ENCODE peak calls at places on chromosomes 4 and X, in ten cellular contexts. C, R, M, U, A, Y, F, W, E and X are unnamed samples.

GRCh38 chr4:6205584-6205965 is 5.2 kb upstream of the JAKMIP1 start:
- DNase-seq in R (no peak), F (no peak), U (no peak), C (no peak), Y (no peak), A (no peak), W (no peak), M (peak), E (no peak), X (peak)

GRCh38 chrX:37959212-37960021 is 46.9 kb upstream of the SYTL5 start:
- DNase-seq in Y (no peak), R (no peak), A (no peak), E (no peak), F (no peak), U (no peak), M (no peak), W (peak), C (no peak), X (no peak)

GRCh38 chr4:185713731-185714130 is 98.3 kb downstream of the SORBS2 start:
- DNase-seq in M (no peak), Y (no peak), F (no peak), A (no peak), U (no peak), C (no peak), E (peak), W (peak), R (no peak), X (no peak)

GRCh38 chrX:134761788-134762187 is 103.5 kb upstream of the PLAC1 start:
- DNase-seq in C (no peak), E (no peak), U (no peak), F (no peak), Y (no peak), A (no peak), M (no peak), R (no peak), W (no peak), X (no peak)

GRCh38 chrX:108437789-108438623 is at the start of gene COL4A6:
- DNase-seq in Y (no peak), E (peak), R (no peak), A (no peak), M (no peak), C (peak), F (peak), U (peak), W (peak), X (no peak)

GRCh38 chrX:24207826-24208225 is 58.3 kb downstream of the ZFX start:
- DNase-seq in A (no peak), M (no peak), C (no peak), W (no peak), F (no peak), E (peak), U (no peak), R (no peak), Y (no peak), X (no peak)

GRCh38 chrX:88613338-88613737 is 133.7 kb upstream of the CPXCR1 start:
- DNase-seq in F (peak), Y (no peak), A (no peak), U (no peak), M (no peak), E (peak), R (no peak), W (peak), C (peak), X (no peak)

GRCh38 chrX:71911023-71911730 is 532 bp downstream of the NHSL2 start:
- DNase-seq in U (peak), R (no peak), E (no peak), A (peak), Y (no peak), C (no peak), F (peak), M (no peak), W (no peak), X (no peak)

GRCh38 chr4:153151535-153152452 is 52.4 kb upstream of the TRIM2 start:
- DNase-seq in U (peak), A (no peak), E (peak), F (peak), M (no peak), R (no peak), C (peak), W (peak), Y (peak), X (no peak)

GRCh38 chrX:152025656-152026440 is 51.4 kb upstream of the GABRE start:
- DNase-seq in W (no peak), Y (no peak), U (no peak), R (no peak), F (no peak), A (no peak), C (no peak), M (no peak), E (no peak), X (no peak)

GRCh38 chr4:165355900-165356300 is 22.9 kb upstream of the CPE start:
- DNase-seq in A (no peak), Y (no peak), F (peak), E (peak), W (peak), U (peak), R (no peak), C (peak), M (peak), X (no peak)

DNA sequence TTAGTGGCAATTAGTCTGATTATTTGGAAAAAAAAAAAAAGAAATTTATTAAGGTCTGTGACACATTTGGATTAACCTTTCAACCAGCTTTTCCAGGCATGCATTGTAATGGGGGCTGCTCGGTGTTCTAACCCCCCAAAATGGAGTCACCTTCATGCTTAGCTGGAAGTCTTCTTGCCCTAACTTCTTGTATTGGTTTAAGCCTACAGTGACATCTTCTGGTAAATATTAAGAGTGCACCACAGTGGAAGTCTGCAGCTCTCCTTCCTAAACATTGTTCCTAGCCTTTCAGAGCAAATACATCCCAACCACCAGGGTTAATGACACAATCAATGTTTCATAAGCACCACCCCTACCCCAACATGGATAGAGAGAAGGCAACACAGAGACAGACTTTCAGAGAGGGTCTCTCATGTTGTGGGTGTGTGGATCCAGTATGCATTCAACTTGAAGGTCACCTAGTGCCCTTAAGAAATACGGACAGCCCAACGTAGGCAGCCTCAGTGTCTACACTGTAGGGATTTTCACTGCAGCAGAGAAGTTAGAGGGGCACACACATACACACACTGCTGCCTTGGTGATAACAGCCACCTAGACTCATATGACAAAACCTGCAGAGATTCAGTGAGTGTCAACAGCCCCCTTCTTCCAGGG is 142.9 kb upstream of the MBNL3 start:
- DNase-seq in Y (no peak), F (peak), C (peak), E (peak), W (peak), R (no peak), A (no peak), U (no peak), M (no peak), X (no peak)
- TF ChIP-seq CTCF in Y (peak), F (no peak), C (peak), E (peak), W (peak), R (peak), A (peak), U (peak), M (peak), X (peak)

GRCh38 chr4:11704136-11704535 is 275.4 kb upstream of the HS3ST1 start:
- DNase-seq in A (no peak), W (no peak), M (no peak), F (no peak), C (no peak), R (no peak), U (no peak), E (peak), Y (no peak), X (no peak)

GRCh38 chr4:11700751-11701226 is 272.1 kb upstream of the HS3ST1 start:
- DNase-seq in W (no peak), M (no peak), R (no peak), U (no peak), E (peak), F (no peak), C (no peak), A (no peak), Y (no peak), X (no peak)

GRCh38 chr4:11698846-11699590 is 270.3 kb upstream of the HS3ST1 start:
- DNase-seq in R (no peak), F (no peak), A (no peak), Y (no peak), U (no peak), C (peak), E (peak), W (no peak), M (no peak), X (no peak)

GRCh38 chr4:11702886-11703555 is 274.3 kb upstream of the HS3ST1 start:
- DNase-seq in U (no peak), R (no peak), W (no peak), M (no peak), E (no peak), C (no peak), Y (no peak), F (no peak), A (no peak), X (no peak)

GRCh38 chr4:11701978-11702377 is 273.3 kb upstream of the HS3ST1 start:
- DNase-seq in W (no peak), A (no peak), E (no peak), U (no peak), C (no peak), R (no peak), F (no peak), M (no peak), Y (no peak), X (no peak)
- TF ChIP-seq CTCF in W (no peak), A (no peak), E (no peak), U (no peak), C (no peak), R (no peak), F (no peak), M (no peak), Y (no peak), X (no peak)

DNA sequence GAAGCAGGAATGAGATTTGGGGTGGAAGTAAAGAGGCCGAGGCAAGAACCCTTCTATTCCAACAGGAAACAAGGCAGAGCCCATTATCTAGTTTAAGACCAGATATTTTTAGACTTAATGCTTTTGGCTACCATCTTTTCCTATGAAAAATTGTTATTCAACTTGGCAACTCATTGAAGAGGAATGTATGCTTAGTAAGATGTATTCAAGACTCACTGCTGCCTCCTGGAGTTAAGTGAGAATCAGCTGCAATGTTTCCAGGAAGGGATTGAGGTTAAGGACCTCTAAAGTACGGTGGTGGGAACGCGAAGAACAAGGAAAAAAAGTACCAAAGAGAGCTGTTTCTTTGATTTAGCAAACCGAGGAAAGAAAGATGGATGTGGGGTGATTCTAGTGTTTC is 89.1 kb downstream of the RAPGEF2 start:
- DNase-seq in U (no peak), F (no peak), A (no peak), M (no peak), R (no peak), E (peak), C (peak), Y (no peak), W (peak), X (no peak)
- TF ChIP-seq CTCF in U (peak), F (peak), A (peak), M (peak), R (no peak), E (peak), C (peak), Y (peak), W (peak), X (peak)

GRCh38 chr4:134935320-134935719 is 733.7 kb upstream of the PABPC4L start:
- DNase-seq in R (no peak), C (peak), Y (no peak), U (peak), E (no peak), A (no peak), M (no peak), W (no peak), F (peak), X (no peak)
- TF ChIP-seq CTCF in R (no peak), C (peak), Y (no peak), U (peak), E (no peak), A (peak), M (peak), W (no peak), F (peak), X (peak)